ENCODE peak calls at places on chromosomes 7 and 10, in nine cellular contexts. C is dorsolateral prefrontal cortex, T is transverse colon, D is thoracic aorta, W is GM23248, U is H7, Z is mammary epithelial cell, F is fibroblast of lung, N is endodermal cell. X is an unnamed sample.

GRCh38 chr7:9307131-9307530 is 873.7 kb downstream of the NXPH1 start:
- DNase-seq in U (no peak), C (no peak), F (no peak), Z (no peak), D (no peak), W (no peak), T (no peak), N (no peak), X (no peak)

GRCh38 chr7:139339025-139339424 is 2.1 kb upstream of the FMC1 start:
- DNase-seq in Z (no peak), N (no peak), T (no peak), F (no peak), W (no peak), C (no peak), U (no peak), D (no peak), X (no peak)

GRCh38 chr10:86556933-86557649 is 35.5 kb upstream of the WAPL start:
- DNase-seq in C (no peak), Z (no peak), D (no peak), F (no peak), U (no peak), N (no peak), T (no peak), W (no peak), X (no peak)

GRCh38 chr10:128576916-128577670 is 450.9 kb upstream of the MKI67 start:
- DNase-seq in T (no peak), C (no peak), Z (no peak), U (peak; percentile 58), N (no peak), D (no peak), W (no peak), F (no peak), X (no peak)

GRCh38 chr7:155226261-155227003 is 71.2 kb upstream of the INSIG1 start:
- DNase-seq in D (no peak), T (no peak), N (no peak), C (no peak), F (no peak), W (no peak), U (peak; percentile 52), Z (no peak), X (peak; percentile 76)

GRCh38 chr10:113521482-113521795 is 31.4 kb upstream of the HABP2 start:
- DNase-seq in N (no peak), C (no peak), T (no peak), U (no peak), F (no peak), D (no peak), W (no peak), Z (no peak), X (no peak)

GRCh38 chr7:64559206-64559605 is 3.7 kb downstream of the ZNF680 start:
- DNase-seq in C (peak; percentile 58), F (peak; percentile 17), N (no peak), Z (no peak), D (no peak), W (peak; percentile 70), T (no peak), U (no peak), X (no peak)

GRCh38 chr10:49268185-49268584 is 30.8 kb upstream of the C10orf71 start:
- DNase-seq in F (no peak), N (no peak), C (no peak), Z (no peak), W (no peak), U (no peak), T (no peak), D (no peak), X (no peak)

GRCh38 chr7:141648276-141649114 is 53.5 kb downstream of the DENND11 start:
- DNase-seq in F (no peak), N (no peak), Z (no peak), C (no peak), D (no peak), T (no peak), W (no peak), U (no peak), X (no peak)

GRCh38 chr10:853017-853416 is 78.5 kb downstream of the LARP4B start:
- DNase-seq in T (no peak), U (no peak), F (no peak), W (no peak), D (no peak), Z (no peak), C (no peak), N (no peak), X (no peak)

GRCh38 chr7:98288064-98288823 is 6.8 kb downstream of the BRI3 start:
- DNase-seq in T (no peak), N (no peak), C (no peak), D (no peak), Z (peak; percentile 24), F (no peak), U (peak; percentile 50), W (peak; percentile 7), X (no peak)

GRCh38 chr10:6513509-6513908 is 66.6 kb downstream of the PRKCQ start:
- DNase-seq in T (no peak), U (no peak), N (no peak), F (no peak), W (no peak), D (no peak), C (no peak), Z (no peak), X (no peak)

GRCh38 chr7:31716355-31716754 is 29.3 kb downstream of the PPP1R17 start:
- DNase-seq in C (no peak), Z (no peak), T (no peak), D (no peak), W (no peak), F (no peak), N (no peak), U (no peak), X (no peak)

GRCh38 chr7:129569811-129570215 is 41.7 kb upstream of the NRF1 start:
- DNase-seq in D (no peak), C (no peak), Z (peak; percentile 91), F (peak; percentile 77), T (peak; percentile 55), W (peak; percentile 96), U (no peak), N (no peak), X (no peak)

GRCh38 chr10:110644598-110645462 is 694 bp downstream of the RBM20 start:
- DNase-seq in D (no peak), F (no peak), U (no peak), Z (no peak), N (peak; percentile 53), W (no peak), T (no peak), C (no peak), X (no peak)
- H3K27me3 ChIP-seq in D (no peaks in the 10 kb centered on the region), F (peaks cover 43% of the 10 kb centered on the region), U (peaks cover 53% of the 10 kb centered on the region), Z (peaks cover 25% of the 10 kb centered on the region), N (peaks cover 32% of the 10 kb centered on the region), W (peaks cover 73% of the 10 kb centered on the region), T (peaks cover 96% of the 10 kb centered on the region), C (peaks cover 81% of the 10 kb centered on the region), X (peaks cover 87% of the 10 kb centered on the region)

GRCh38 chr7:1673581-1674102 is 3.6 kb downstream of the ELFN1 start:
- DNase-seq in T (no peak), D (no peak), C (no peak), U (peak; percentile 30), W (no peak), Z (no peak), F (no peak), N (peak; percentile 22), X (peak; percentile 41)

GRCh38 chr7:1669954-1670893 is at the start of gene ELFN1:
- DNase-seq in C (peak; percentile 28), N (peak; percentile 91), F (peak; percentile 24), W (peak; percentile 49), U (peak; percentile 96), Z (no peak), T (no peak), D (no peak), X (peak; percentile 75)

GRCh38 chr7:1670894-1671875 is 1.1 kb downstream of the ELFN1 start:
- DNase-seq in N (peak; percentile 55), D (no peak), F (no peak), W (no peak), U (peak; percentile 73), C (no peak), T (no peak), Z (no peak), X (peak; percentile 47)

GRCh38 chr7:1672851-1673486 is 2.9 kb downstream of the ELFN1 start:
- DNase-seq in Z (no peak), C (no peak), U (no peak), N (peak; percentile 34), T (no peak), W (no peak), F (no peak), D (no peak), X (peak; percentile 59)

GRCh38 chr7:1671876-1672451 is 1.9 kb downstream of the ELFN1 start:
- DNase-seq in F (no peak), W (no peak), Z (no peak), C (no peak), U (peak; percentile 71), D (no peak), N (peak; percentile 45), T (no peak), X (peak; percentile 60)
- H3K27me3 ChIP-seq in F (peaks cover 15% of the 10 kb centered on the region), W (peaks cover 4% of the 10 kb centered on the region), Z (peaks cover 24% of the 10 kb centered on the region), C (peaks cover 87% of the 10 kb centered on the region), U (peaks cover 34% of the 10 kb centered on the region), D (peaks cover 19% of the 10 kb centered on the region), N (peaks cover 43% of the 10 kb centered on the region), T (peaks cover 94% of the 10 kb centered on the region), X (peaks cover 100% of the 10 kb centered on the region)

GRCh38 chr10:72089618-72090017 is 1.3 kb upstream of the SPOCK2 start:
- DNase-seq in F (peak; percentile 50), Z (no peak), T (peak; percentile 43), U (no peak), D (no peak), N (no peak), C (no peak), W (no peak), X (no peak)
- H3K27me3 ChIP-seq in F (peaks cover 32% of the 10 kb centered on the region), Z (peaks cover 11% of the 10 kb centered on the region), T (peaks cover 44% of the 10 kb centered on the region), U (peaks cover 34% of the 10 kb centered on the region), D (peaks cover 13% of the 10 kb centered on the region), N (peaks cover 57% of the 10 kb centered on the region), C (no peaks in the 10 kb centered on the region), W (peaks cover 49% of the 10 kb centered on the region), X (peaks cover 21% of the 10 kb centered on the region)

GRCh38 chr7:122310119-122311021 is 5.8 kb upstream of the FEZF1 start:
- DNase-seq in D (no peak), F (no peak), T (no peak), W (peak; percentile 39), C (no peak), Z (no peak), N (peak; percentile 89), U (peak; percentile 90), X (peak; percentile 80)

GRCh38 chr7:122314284-122314683 is 9.7 kb upstream of the FEZF1 start:
- DNase-seq in N (no peak), C (no peak), F (no peak), D (no peak), W (no peak), U (no peak), Z (no peak), T (no peak), X (no peak)

GRCh38 chr7:122312789-122313188 is 8.2 kb upstream of the FEZF1 start:
- DNase-seq in F (no peak), W (no peak), N (peak; percentile 55), T (no peak), C (no peak), U (no peak), D (no peak), Z (no peak), X (no peak)

GRCh38 chr7:122311719-122312118 is 7.2 kb upstream of the FEZF1 start:
- DNase-seq in C (no peak), U (peak; percentile 74), D (no peak), Z (no peak), N (peak; percentile 72), W (no peak), T (no peak), F (no peak), X (no peak)

DNA sequence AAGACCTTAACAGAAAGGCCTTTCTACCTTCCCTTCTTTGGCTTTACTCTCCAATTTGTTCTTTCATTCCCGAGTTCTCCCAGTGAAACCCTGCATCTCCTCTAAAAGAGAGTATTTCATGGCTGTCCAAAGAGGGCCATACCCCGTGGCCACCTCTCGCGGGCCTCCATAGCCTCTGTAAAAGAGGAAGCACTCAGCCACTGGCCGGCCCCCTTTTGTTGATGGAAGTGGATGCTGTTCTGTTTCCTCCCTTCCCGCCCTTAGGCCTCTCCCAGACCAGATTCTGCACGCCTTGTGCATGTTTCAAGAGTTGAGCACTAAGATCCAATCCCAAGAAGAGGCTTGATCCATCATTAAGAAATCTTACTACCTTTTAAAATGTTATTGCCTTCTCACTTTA is 6.7 kb upstream of the FEZF1 start:
- DNase-seq in W (no peak), D (no peak), Z (no peak), T (no peak), F (no peak), N (peak; percentile 77), U (peak; percentile 65), C (no peak), X (no peak)
- H3K27me3 ChIP-seq in W (peaks cover 99% of the 10 kb centered on the region), D (peaks cover 46% of the 10 kb centered on the region), Z (peaks cover 73% of the 10 kb centered on the region), T (peaks cover 100% of the 10 kb centered on the region), F (peaks cover 80% of the 10 kb centered on the region), N (peaks cover 100% of the 10 kb centered on the region), U (peaks cover 97% of the 10 kb centered on the region), C (peaks cover 100% of the 10 kb centered on the region), X (peaks cover 100% of the 10 kb centered on the region)